ENCODE peak calls at places on chromosomes 7 and 10, in four cellular contexts. O, B, V and T are unnamed samples.

GRCh38 chr7:157703131-157703530 is 366.3 kb downstream of the DNAJB6 start:
- DNase-seq in B (peak), O (no peak), V (no peak), T (peak)

GRCh38 chr10:127580822-127581221 is 31.7 kb downstream of the NPS start:
- DNase-seq in O (no peak), B (no peak), V (no peak), T (no peak)

GRCh38 chr10:100908378-100908777 is 4.4 kb upstream of the SLF2 start:
- DNase-seq in B (no peak), V (no peak), O (no peak), T (no peak)

GRCh38 chr7:129134356-129134972 is 10.0 kb upstream of the TSPAN33 start:
- DNase-seq in B (no peak), V (no peak), O (no peak), T (no peak)

GRCh38 chr7:95578299-95578855 is 17.9 kb downstream of the PDK4 start:
- DNase-seq in V (peak), O (peak), B (no peak), T (no peak)

GRCh38 chr10:6920072-6921019 is 340.3 kb upstream of the PRKCQ start:
- DNase-seq in B (peak), V (no peak), O (peak), T (peak)

GRCh38 chr7:132972745-132973144 is 109.1 kb downstream of the CHCHD3 start:
- DNase-seq in B (no peak), V (no peak), O (no peak), T (no peak)

GRCh38 chr7:73892003-73892975 is 31.3 kb downstream of the TMEM270 start:
- DNase-seq in B (peak), V (no peak), O (no peak), T (no peak)

GRCh38 chr10:102918817-102919236 is 733 bp downstream of the CNNM2 start:
- DNase-seq in V (peak), O (peak), B (no peak), T (no peak)

GRCh38 chr7:27923308-27923980 is 183.5 kb downstream of the TAX1BP1 start:
- DNase-seq in V (no peak), B (no peak), O (peak), T (no peak)

GRCh38 chr10:47113907-47114500 is 186.0 kb upstream of the GDF10 start:
- DNase-seq in O (no peak), V (no peak), B (no peak), T (no peak)

GRCh38 chr10:71351087-71351486 is 32.0 kb downstream of the SLC29A3 start:
- DNase-seq in V (peak), B (no peak), O (no peak), T (no peak)

GRCh38 chr10:25080880-25081581 is 64.6 kb downstream of the THNSL1 start:
- DNase-seq in V (peak), B (peak), O (peak), T (peak)

GRCh38 chr10:78961760-78962159 is 107.0 kb upstream of the ZMIZ1 start:
- DNase-seq in V (no peak), B (peak), O (no peak), T (no peak)

GRCh38 chr7:105875505-105875904 is 894 bp downstream of the ATXN7L1 start:
- DNase-seq in O (no peak), V (no peak), B (no peak), T (no peak)

GRCh38 chr7:108146070-108146842 is 16.1 kb upstream of the LAMB4 start:
- DNase-seq in B (no peak), V (peak), O (peak), T (peak)

GRCh38 chr10:31467791-31468535 is 148.9 kb downstream of the ZEB1 start:
- DNase-seq in O (peak), B (peak), V (no peak), T (peak)

GRCh38 chr7:151436446-151437162 is 3.3 kb downstream of the CRYGN start:
- DNase-seq in O (no peak), V (no peak), B (peak), T (no peak)